ENCODE peak calls at places on chromosome 18, in eight cellular contexts. A, W, E, Y, Q, V, L and B are unnamed samples. For H3K4me1, the result is how much of the 10 kb centered on the place peaks cover.

GRCh38 chr18:13528739-13529392 is 197.5 kb downstream of the FAM210A start:
- DNase-seq in A (no peak), W (no peak), E (no peak), Y (no peak), Q (no peak), V (no peak), L (no peak), B (no peak)

GRCh38 chr18:75477913-75478312 is 50.4 kb upstream of the SMIM21 start:
- DNase-seq in A (no peak), W (no peak), E (peak), Y (no peak), Q (no peak), V (no peak), L (no peak), B (no peak)

GRCh38 chr18:62452280-62452824 is 70.5 kb upstream of the ZCCHC2 start:
- DNase-seq in A (no peak), W (peak), E (no peak), Y (no peak), Q (no peak), V (peak), L (no peak), B (no peak)

GRCh38 chr18:48161911-48162698 is 231.6 kb upstream of the SMAD2 start:
- DNase-seq in A (no peak), W (no peak), E (no peak), Y (no peak), Q (peak), V (peak), L (no peak), B (no peak)

GRCh38 chr18:62394001-62394763 is 69.1 kb downstream of the TNFRSF11A start:
- DNase-seq in A (no peak), W (no peak), E (no peak), Y (no peak), Q (no peak), V (no peak), L (peak), B (no peak)

GRCh38 chr18:10252494-10252893 is 201.9 kb upstream of the APCDD1 start:
- DNase-seq in A (no peak), W (no peak), E (no peak), Y (no peak), Q (no peak), V (no peak), L (no peak), B (no peak)

GRCh38 chr18:3966985-3967856 is 487.9 kb downstream of the DLGAP1 start:
- DNase-seq in A (no peak), W (no peak), E (no peak), Y (no peak), Q (peak), V (peak), L (no peak), B (no peak)

GRCh38 chr18:21897811-21898210 is 157.2 kb downstream of the MIB1 start:
- DNase-seq in A (peak), W (no peak), E (peak), Y (no peak), Q (peak), V (peak), L (no peak), B (no peak)

GRCh38 chr18:74456409-74457042 is 582 bp downstream of the DIPK1C start:
- DNase-seq in A (no peak), W (no peak), E (no peak), Y (peak), Q (peak), V (no peak), L (no peak), B (no peak)

GRCh38 chr18:3219621-3220335 is at the start of gene MYOM1:
- DNase-seq in A (no peak), W (peak), E (no peak), Y (no peak), Q (peak), V (no peak), L (no peak), B (no peak)

GRCh38 chr18:42801706-42802105 is 313.8 kb downstream of the RIT2 start:
- DNase-seq in A (no peak), W (no peak), E (peak), Y (no peak), Q (no peak), V (no peak), L (no peak), B (no peak)

GRCh38 chr18:34659579-34660517 is 50.2 kb upstream of the DTNA start:
- DNase-seq in A (peak), W (peak), E (peak), Y (peak), Q (peak), V (peak), L (peak), B (peak)

GRCh38 chr18:29156531-29156930 is 979.6 kb upstream of the CDH2 start:
- DNase-seq in A (no peak), W (no peak), E (no peak), Y (no peak), Q (no peak), V (no peak), L (no peak), B (no peak)

GRCh38 chr18:11950824-11951223 is 30.5 kb upstream of the IMPA2 start:
- DNase-seq in A (no peak), W (no peak), E (no peak), Y (no peak), Q (no peak), V (no peak), L (no peak), B (no peak)

GRCh38 chr18:7576685-7577084 is 9.6 kb downstream of the PTPRM start:
- DNase-seq in A (peak), W (no peak), E (peak), Y (no peak), Q (no peak), V (no peak), L (no peak), B (no peak)

GRCh38 chr18:76494541-76495403 is at the start of gene ZNF516:
- DNase-seq in A (peak), W (peak), E (peak), Y (no peak), Q (peak), V (peak), L (peak), B (no peak)

GRCh38 chr18:34457761-34458160 is 233.0 kb upstream of the NOL4 start:
- DNase-seq in A (no peak), W (no peak), E (no peak), Y (no peak), Q (no peak), V (no peak), L (no peak), B (no peak)

GRCh38 chr18:3455938-3456685 is 6.1 kb downstream of the TGIF1 start:
- DNase-seq in A (no peak), W (peak), E (peak), Y (no peak), Q (peak), V (no peak), L (no peak), B (no peak)

GRCh38 chr18:46408334-46408987 is 248.6 kb downstream of the LOXHD1 start:
- DNase-seq in A (no peak), W (no peak), E (no peak), Y (no peak), Q (peak), V (peak), L (no peak), B (no peak)

GRCh38 chr18:75211721-75212625 is 1.4 kb downstream of the TSHZ1 start:
- DNase-seq in A (peak), W (peak), E (no peak), Y (no peak), Q (peak), V (no peak), L (peak), B (no peak)

GRCh38 chr18:46173393-46174316 is 69.5 kb downstream of the HAUS1 start:
- DNase-seq in A (peak), W (peak), E (peak), Y (peak), Q (peak), V (peak), L (peak), B (peak)

GRCh38 chr18:61530681-61531080 is 197.5 kb downstream of the CDH20 start:
- DNase-seq in A (no peak), W (no peak), E (no peak), Y (no peak), Q (no peak), V (no peak), L (no peak), B (no peak)

GRCh38 chr18:38981382-38981781 is 1415.8 kb upstream of the CELF4 start:
- DNase-seq in A (no peak), W (no peak), E (peak), Y (no peak), Q (no peak), V (no peak), L (no peak), B (no peak)

GRCh38 chr18:48917579-48918101 is 33.1 kb downstream of the SMAD7 start:
- DNase-seq in A (no peak), W (no peak), E (no peak), Y (peak), Q (no peak), V (no peak), L (peak), B (no peak)

GRCh38 chr18:48656582-48656981 is 117.8 kb downstream of the CTIF start:
- DNase-seq in A (no peak), W (no peak), E (no peak), Y (no peak), Q (no peak), V (no peak), L (no peak), B (no peak)

GRCh38 chr18:5970032-5970431 is 74.7 kb upstream of the TMEM200C start:
- DNase-seq in A (no peak), W (no peak), E (no peak), Y (no peak), Q (peak), V (no peak), L (no peak), B (no peak)
- H3K4me1 ChIP-seq in A (under half), W (under half), E (under half), Y (under half), Q (under half), V (under half), L (under half), B (under half)

GRCh38 chr18:24941164-24941951 is 410.6 kb downstream of the ZNF521 start:
- DNase-seq in A (no peak), W (no peak), E (no peak), Y (no peak), Q (no peak), V (no peak), L (no peak), B (no peak)
- H3K4me3 ChIP-seq in A (no peak), W (no peak), E (no peak), Y (no peak), Q (no peak), V (no peak), L (no peak), B (no peak)

GRCh38 chr18:474416-474815 is 26.1 kb downstream of the COLEC12 start:
- DNase-seq in A (no peak), W (no peak), E (no peak), Y (no peak), Q (peak), V (no peak), L (no peak), B (no peak)

GRCh38 chr18:475202-475624 is 25.3 kb downstream of the COLEC12 start:
- DNase-seq in A (no peak), W (no peak), E (peak), Y (no peak), Q (peak), V (no peak), L (no peak), B (no peak)

GRCh38 chr18:478679-479078 is 21.8 kb downstream of the COLEC12 start:
- DNase-seq in A (no peak), W (no peak), E (peak), Y (no peak), Q (no peak), V (no peak), L (no peak), B (no peak)

GRCh38 chr18:476368-476767 is 24.1 kb downstream of the COLEC12 start:
- DNase-seq in A (no peak), W (no peak), E (no peak), Y (no peak), Q (no peak), V (no peak), L (no peak), B (no peak)

DNA sequence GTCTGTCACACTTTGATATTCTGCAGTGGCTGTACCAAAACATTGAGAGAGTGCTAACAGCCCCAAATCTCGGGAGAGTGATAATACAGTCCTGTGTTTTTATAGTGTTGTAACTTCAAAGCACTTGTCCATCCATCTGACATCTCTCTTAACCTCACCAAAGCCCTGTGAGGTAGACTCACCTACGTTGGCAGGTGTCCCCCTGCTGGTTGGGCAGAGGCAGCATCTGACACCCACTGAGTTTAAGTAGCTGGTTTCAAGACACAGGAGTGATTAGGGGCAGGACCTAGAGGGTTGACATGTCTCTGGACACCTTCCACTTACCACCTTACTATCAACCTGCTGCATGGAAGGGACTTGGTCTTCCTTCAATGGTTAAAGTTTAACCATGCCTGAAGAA is 22.9 kb downstream of the COLEC12 start:
- DNase-seq in A (no peak), W (no peak), E (no peak), Y (no peak), Q (peak), V (peak), L (no peak), B (no peak)
- H3K4me1 ChIP-seq in A (under half), W (under half), E (under half), Y (under half), Q (under half), V (under half), L (under half), B (under half)

GRCh38 chr18:5630766-5631413 is 87.1 kb upstream of the EPB41L3 start:
- DNase-seq in A (no peak), W (no peak), E (peak), Y (no peak), Q (no peak), V (no peak), L (peak), B (no peak)

GRCh38 chr18:5628512-5629255 is 84.9 kb upstream of the EPB41L3 start:
- DNase-seq in A (peak), W (peak), E (peak), Y (peak), Q (peak), V (no peak), L (peak), B (no peak)

GRCh38 chr18:5627756-5628511 is 84.1 kb upstream of the EPB41L3 start:
- DNase-seq in A (no peak), W (no peak), E (peak), Y (no peak), Q (no peak), V (no peak), L (no peak), B (no peak)

GRCh38 chr18:5632041-5632440 is 88.2 kb upstream of the EPB41L3 start:
- DNase-seq in A (no peak), W (no peak), E (no peak), Y (no peak), Q (no peak), V (no peak), L (no peak), B (no peak)

GRCh38 chr18:5630057-5630765 is 86.4 kb upstream of the EPB41L3 start:
- DNase-seq in A (peak), W (peak), E (no peak), Y (peak), Q (peak), V (peak), L (peak), B (no peak)
- H3K4me3 ChIP-seq in A (peak), W (peak), E (peak), Y (peak), Q (peak), V (peak), L (peak), B (no peak)

DNA sequence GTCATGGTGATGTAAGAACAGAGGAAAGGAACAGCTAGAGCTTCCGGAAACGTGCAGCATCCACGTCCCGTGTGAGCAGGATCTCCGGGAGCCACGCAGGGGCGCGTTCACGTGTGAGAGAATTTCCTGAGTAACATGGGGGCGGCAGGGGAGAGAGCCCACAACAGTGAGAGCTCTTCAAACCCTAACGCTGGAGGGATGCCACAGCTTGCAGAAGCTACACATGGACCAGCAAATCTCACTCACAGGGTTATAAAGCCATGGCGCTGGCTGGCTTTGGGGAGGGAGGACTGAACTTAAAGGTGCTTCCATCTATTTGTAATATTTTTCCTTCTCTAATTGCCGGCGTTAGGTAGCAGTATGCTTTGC is 250.5 kb upstream of the SALL3 start:
- DNase-seq in A (no peak), W (no peak), E (no peak), Y (peak), Q (no peak), V (no peak), L (no peak), B (no peak)
- H3K4me1 ChIP-seq in A (under half), W (under half), E (under half), Y (under half), Q (under half), V (under half), L (under half), B (under half)

GRCh38 chr18:55300469-55301195 is 287.4 kb downstream of the TCF4 start:
- DNase-seq in A (no peak), W (no peak), E (peak), Y (no peak), Q (peak), V (no peak), L (no peak), B (no peak)

GRCh38 chr18:55306338-55306737 is 281.7 kb downstream of the TCF4 start:
- DNase-seq in A (no peak), W (no peak), E (no peak), Y (no peak), Q (no peak), V (no peak), L (no peak), B (no peak)

GRCh38 chr18:55301196-55301540 is 286.8 kb downstream of the TCF4 start:
- DNase-seq in A (no peak), W (no peak), E (peak), Y (no peak), Q (no peak), V (no peak), L (no peak), B (no peak)

GRCh38 chr18:55302337-55302833 is 285.6 kb downstream of the TCF4 start:
- DNase-seq in A (no peak), W (no peak), E (peak), Y (no peak), Q (peak), V (no peak), L (no peak), B (no peak)

GRCh38 chr18:55301836-55302235 is 286.2 kb downstream of the TCF4 start:
- DNase-seq in A (no peak), W (no peak), E (peak), Y (no peak), Q (no peak), V (no peak), L (no peak), B (no peak)
- H3K4me3 ChIP-seq in A (no peak), W (peak), E (peak), Y (no peak), Q (no peak), V (no peak), L (no peak), B (no peak)

GRCh38 chr18:36398419-36398818 is 100.9 kb downstream of the FHOD3 start:
- DNase-seq in A (no peak), W (no peak), E (no peak), Y (no peak), Q (no peak), V (no peak), L (no peak), B (no peak)
- H3K4me1 ChIP-seq in A (under half), W (under half), E (under half), Y (half or more), Q (under half), V (under half), L (under half), B (under half)

DNA sequence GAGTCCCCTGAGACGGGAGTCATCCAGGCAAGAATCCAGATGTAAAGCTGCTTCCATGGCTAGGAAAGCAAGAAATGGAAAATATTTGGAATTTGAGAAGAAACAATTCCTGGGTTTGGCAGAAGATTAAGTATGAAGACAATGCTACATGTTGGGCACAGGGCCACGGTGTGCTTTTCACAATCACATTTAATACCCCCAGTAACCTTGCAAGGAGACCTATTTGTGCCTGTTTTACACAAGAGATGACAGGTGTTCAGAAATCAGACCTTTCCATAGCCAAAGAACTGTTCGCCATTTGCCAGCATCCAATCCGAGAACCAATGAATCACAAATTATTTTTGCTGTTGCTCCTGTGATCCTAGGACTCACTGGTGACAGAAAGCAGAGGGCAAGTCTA is 50.5 kb downstream of the KCTD1 start:
- DNase-seq in A (no peak), W (peak), E (no peak), Y (no peak), Q (no peak), V (no peak), L (no peak), B (no peak)
- H3K4me3 ChIP-seq in A (no peak), W (no peak), E (no peak), Y (no peak), Q (no peak), V (no peak), L (no peak), B (no peak)

DNA sequence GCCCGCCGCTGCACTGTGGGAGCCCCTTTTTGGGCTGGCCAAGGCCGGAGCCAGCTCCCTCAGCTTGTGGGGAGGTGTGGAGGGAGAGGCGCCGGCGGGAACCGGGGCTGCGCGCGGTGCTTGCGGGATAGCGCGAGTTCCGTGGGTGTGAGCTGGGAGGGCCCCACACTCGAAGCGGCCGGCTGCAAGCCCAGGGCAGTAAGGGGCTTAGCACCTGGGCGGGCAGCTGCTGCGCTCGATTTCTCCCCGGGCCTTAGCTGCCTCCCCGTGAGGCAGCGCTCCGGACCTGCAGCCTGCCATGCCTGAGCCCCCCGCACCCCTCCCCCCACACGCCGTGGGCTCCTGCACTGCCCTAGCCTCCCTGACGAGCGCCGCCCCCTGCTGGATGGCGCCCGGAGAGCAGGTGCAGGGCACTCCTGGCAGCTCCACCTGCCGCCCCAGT is 124.4 kb downstream of the CCDC178 start:
- DNase-seq in A (no peak), W (no peak), E (no peak), Y (no peak), Q (peak), V (no peak), L (no peak), B (no peak)
- H3K4me1 ChIP-seq in A (under half), W (under half), E (under half), Y (under half), Q (under half), V (under half), L (under half), B (under half)

GRCh38 chr18:78981652-78981955 is 2.0 kb downstream of the SALL3 start:
- DNase-seq in A (no peak), W (no peak), E (no peak), Y (no peak), Q (no peak), V (no peak), L (no peak), B (no peak)

GRCh38 chr18:78986018-78986481 is 6.4 kb downstream of the SALL3 start:
- DNase-seq in A (peak), W (no peak), E (no peak), Y (no peak), Q (peak), V (peak), L (no peak), B (no peak)

GRCh38 chr18:78982186-78982585 is 2.6 kb downstream of the SALL3 start:
- DNase-seq in A (no peak), W (no peak), E (no peak), Y (no peak), Q (peak), V (no peak), L (no peak), B (no peak)

GRCh38 chr18:78983530-78983929 is 3.9 kb downstream of the SALL3 start:
- DNase-seq in A (no peak), W (no peak), E (no peak), Y (no peak), Q (peak), V (no peak), L (no peak), B (no peak)

GRCh38 chr18:78984941-78985784 is 5.5 kb downstream of the SALL3 start:
- DNase-seq in A (no peak), W (no peak), E (no peak), Y (no peak), Q (peak), V (peak), L (no peak), B (no peak)
- H3K4me3 ChIP-seq in A (no peak), W (peak), E (no peak), Y (no peak), Q (no peak), V (no peak), L (no peak), B (no peak)